ENCODE peak calls at places on chromosome 12, in seven cellular contexts. D is T-helper 2 cell; Q is GM20000; T is effector memory CD8-positive, alpha-beta T cell; I is ascending aorta; K is neural progenitor cell; J is cardiac muscle cell. R is an unnamed sample.

GRCh38 chr12:111439657-111440151 is 34.0 kb downstream of the SH2B3 start:
- DNase-seq in D (no peak), Q (no peak), T (no peak), I (no peak), K (no peak), J (no peak), R (no peak)

GRCh38 chr12:98238513-98238912 is 276.9 kb upstream of the TMPO start:
- DNase-seq in D (no peak), Q (no peak), T (no peak), I (no peak), K (no peak), J (peak; percentile 66), R (no peak)

GRCh38 chr12:69873429-69873828 is 48.4 kb downstream of the MYRFL start:
- DNase-seq in D (no peak), Q (no peak), T (no peak), I (no peak), K (no peak), J (peak; percentile 76), R (no peak)

GRCh38 chr12:109111775-109112491 is 4.5 kb upstream of the ACACB start:
- DNase-seq in D (no peak), Q (peak; percentile 69), T (peak; percentile 42), I (peak; percentile 82), K (peak; percentile 63), J (peak; percentile 73), R (peak; percentile 59)

GRCh38 chr12:14995583-14996425 is 23.0 kb downstream of the PDE6H start:
- DNase-seq in D (no peak), Q (peak; percentile 11), T (peak; percentile 21), I (no peak), K (peak; percentile 63), J (peak; percentile 87), R (no peak)

GRCh38 chr12:46609281-46609623 is 216.5 kb downstream of the SLC38A4 start:
- DNase-seq in D (no peak), Q (peak; percentile 25), T (no peak), I (no peak), K (no peak), J (no peak), R (no peak)

GRCh38 chr12:92233346-92234015 is 87.8 kb upstream of the BTG1 start:
- DNase-seq in D (no peak), Q (no peak), T (no peak), I (no peak), K (no peak), J (no peak), R (no peak)

GRCh38 chr12:95115641-95116040 is 42.2 kb upstream of the NR2C1 start:
- DNase-seq in D (no peak), Q (no peak), T (no peak), I (no peak), K (no peak), J (no peak), R (no peak)

GRCh38 chr12:131617179-131617578 is 93.7 kb upstream of the SFSWAP start:
- DNase-seq in D (no peak), Q (no peak), T (no peak), I (no peak), K (no peak), J (no peak), R (no peak)

GRCh38 chr12:12449533-12450025 is 92.7 kb downstream of the BORCS5 start:
- DNase-seq in D (no peak), Q (no peak), T (no peak), I (peak; percentile 83), K (no peak), J (peak; percentile 84), R (no peak)

GRCh38 chr12:69240625-69240984 is 1.2 kb downstream of the CPSF6 start:
- DNase-seq in D (no peak), Q (peak; percentile 42), T (peak; percentile 18), I (no peak), K (peak; percentile 7), J (peak; percentile 15), R (no peak)